ENCODE peak calls at places on chromosome 20, in four cellular contexts. Z is HepG2, G is HCT116, J is K562. F is an unnamed sample.

GRCh38 chr20:51752343-51752951 is 15.7 kb downstream of the ATP9A start:
- DNase-seq in Z (peak), G (no peak), J (no peak), F (peak)

GRCh38 chr20:32678948-32679347 is 5.2 kb upstream of the C20orf203 start:
- DNase-seq in Z (no peak), G (no peak), J (no peak), F (no peak)

GRCh38 chr20:42639140-42639539 is 550.6 kb downstream of the PTPRT start:
- DNase-seq in Z (no peak), G (no peak), J (no peak), F (no peak)

GRCh38 chr20:53389516-53389915 is 204.1 kb downstream of the ZNF217 start:
- DNase-seq in Z (no peak), G (no peak), J (no peak), F (no peak)

GRCh38 chr20:59145926-59146800 is 17.5 kb upstream of the ZNF831 start:
- DNase-seq in Z (no peak), G (no peak), J (no peak), F (no peak)

GRCh38 chr20:58458342-58459057 is 56.7 kb downstream of the APCDD1L start:
- DNase-seq in Z (no peak), G (no peak), J (no peak), F (no peak)

GRCh38 chr20:24995741-24996448 is 3.3 kb upstream of the APMAP start:
- DNase-seq in Z (no peak), G (no peak), J (no peak), F (no peak)

GRCh38 chr20:57437672-57438330 is 46.6 kb downstream of the RBM38 start:
- DNase-seq in Z (no peak), G (no peak), J (no peak), F (no peak)

GRCh38 chr20:23419995-23420901 is 1.0 kb downstream of the NAPB start:
- DNase-seq in Z (peak), G (no peak), J (peak), F (no peak)

GRCh38 chr20:49690899-49691620 is 22.6 kb downstream of the B4GALT5 start:
- DNase-seq in Z (peak), G (peak), J (no peak), F (no peak)

GRCh38 chr20:62518911-62519310 is 43.1 kb upstream of the GATA5 start:
- DNase-seq in Z (no peak), G (no peak), J (no peak), F (no peak)

GRCh38 chr20:62054451-62054953 is 11.2 kb downstream of the TAF4 start:
- DNase-seq in Z (no peak), G (no peak), J (no peak), F (no peak)

GRCh38 chr20:19771031-19771430 is 13.0 kb downstream of the RIN2 start:
- DNase-seq in Z (no peak), G (no peak), J (no peak), F (no peak)

GRCh38 chr20:61558726-61559125 is 306.7 kb downstream of the CDH4 start:
- DNase-seq in Z (no peak), G (no peak), J (no peak), F (no peak)

GRCh38 chr20:56411759-56412472 is at the start of gene CASS4:
- DNase-seq in Z (peak), G (no peak), J (peak), F (no peak)

GRCh38 chr20:61441537-61441936 is 189.5 kb downstream of the CDH4 start:
- DNase-seq in Z (no peak), G (no peak), J (no peak), F (no peak)

GRCh38 chr20:50980851-50981713 is 22.5 kb downstream of the MOCS3 start:
- DNase-seq in Z (peak), G (peak), J (peak), F (no peak)

GRCh38 chr20:31972481-31973386 is 4.8 kb downstream of the XKR7 start:
- DNase-seq in Z (no peak), G (no peak), J (no peak), F (no peak)

GRCh38 chr20:46407671-46407996 is 1.2 kb upstream of the ELMO2 start:
- DNase-seq in Z (no peak), G (no peak), J (no peak), F (no peak)

GRCh38 chr20:57061058-57061900 is 205.2 kb downstream of the BMP7 start:
- DNase-seq in Z (no peak), G (no peak), J (peak), F (no peak)

GRCh38 chr20:18477821-18478220 is 10.6 kb downstream of the POLR3F start:
- DNase-seq in Z (no peak), G (no peak), J (no peak), F (no peak)

GRCh38 chr20:32763202-32763999 is 1.2 kb downstream of the DNMT3B start:
- DNase-seq in Z (no peak), G (no peak), J (peak), F (no peak)

GRCh38 chr20:11403711-11404110 is 514.0 kb upstream of the BTBD3 start:
- DNase-seq in Z (no peak), G (no peak), J (no peak), F (no peak)

GRCh38 chr20:8166730-8167129 is 34.7 kb downstream of the PLCB1 start:
- DNase-seq in Z (no peak), G (no peak), J (no peak), F (no peak)

GRCh38 chr20:50872562-50873288 is 58.5 kb downstream of the ADNP start:
- DNase-seq in Z (no peak), G (no peak), J (no peak), F (no peak)

GRCh38 chr20:34268851-34269668 is 27.8 kb downstream of the ASIP start:
- DNase-seq in Z (no peak), G (no peak), J (no peak), F (no peak)

GRCh38 chr20:10521836-10522235 is 86.7 kb downstream of the SLX4IP start:
- DNase-seq in Z (no peak), G (no peak), J (no peak), F (no peak)

GRCh38 chr20:13286600-13286999 is 65.5 kb downstream of the ISM1 start:
- DNase-seq in Z (no peak), G (no peak), J (no peak), F (no peak)

GRCh38 chr20:39263076-39263475 is 300.9 kb downstream of the DHX35 start:
- DNase-seq in Z (no peak), G (no peak), J (no peak), F (no peak)

GRCh38 chr20:8036771-8037170 is 17.2 kb upstream of the TMX4 start:
- DNase-seq in Z (no peak), G (no peak), J (no peak), F (no peak)

GRCh38 chr20:10522328-10522727 is 87.2 kb downstream of the SLX4IP start:
- DNase-seq in Z (no peak), G (no peak), J (no peak), F (no peak)

GRCh38 chr20:45052698-45053440 is 48.1 kb downstream of the KCNS1 start:
- DNase-seq in Z (no peak), G (no peak), J (no peak), F (no peak)

GRCh38 chr20:57583289-57584257 is 22.7 kb downstream of the PCK1 start:
- DNase-seq in Z (no peak), G (no peak), J (no peak), F (no peak)

GRCh38 chr20:61520761-61521460 is 268.9 kb downstream of the CDH4 start:
- DNase-seq in Z (no peak), G (no peak), J (no peak), F (no peak)

GRCh38 chr20:19730716-19731115 is 27.3 kb upstream of the RIN2 start:
- DNase-seq in Z (no peak), G (no peak), J (no peak), F (no peak)

GRCh38 chr20:33387177-33387576 is 14.1 kb downstream of the CDK5RAP1 start:
- DNase-seq in Z (no peak), G (no peak), J (no peak), F (no peak)

GRCh38 chr20:32064667-32065066 is 12.6 kb downstream of the HCK start:
- DNase-seq in Z (no peak), G (no peak), J (no peak), F (no peak)

GRCh38 chr20:1491281-1491840 is at the start of gene SIRPB2:
- DNase-seq in Z (no peak), G (no peak), J (no peak), F (no peak)
- TF ChIP-seq TCF7L2 in Z (no peak), G (no peak), J (no peak), F (no peak)

DNA sequence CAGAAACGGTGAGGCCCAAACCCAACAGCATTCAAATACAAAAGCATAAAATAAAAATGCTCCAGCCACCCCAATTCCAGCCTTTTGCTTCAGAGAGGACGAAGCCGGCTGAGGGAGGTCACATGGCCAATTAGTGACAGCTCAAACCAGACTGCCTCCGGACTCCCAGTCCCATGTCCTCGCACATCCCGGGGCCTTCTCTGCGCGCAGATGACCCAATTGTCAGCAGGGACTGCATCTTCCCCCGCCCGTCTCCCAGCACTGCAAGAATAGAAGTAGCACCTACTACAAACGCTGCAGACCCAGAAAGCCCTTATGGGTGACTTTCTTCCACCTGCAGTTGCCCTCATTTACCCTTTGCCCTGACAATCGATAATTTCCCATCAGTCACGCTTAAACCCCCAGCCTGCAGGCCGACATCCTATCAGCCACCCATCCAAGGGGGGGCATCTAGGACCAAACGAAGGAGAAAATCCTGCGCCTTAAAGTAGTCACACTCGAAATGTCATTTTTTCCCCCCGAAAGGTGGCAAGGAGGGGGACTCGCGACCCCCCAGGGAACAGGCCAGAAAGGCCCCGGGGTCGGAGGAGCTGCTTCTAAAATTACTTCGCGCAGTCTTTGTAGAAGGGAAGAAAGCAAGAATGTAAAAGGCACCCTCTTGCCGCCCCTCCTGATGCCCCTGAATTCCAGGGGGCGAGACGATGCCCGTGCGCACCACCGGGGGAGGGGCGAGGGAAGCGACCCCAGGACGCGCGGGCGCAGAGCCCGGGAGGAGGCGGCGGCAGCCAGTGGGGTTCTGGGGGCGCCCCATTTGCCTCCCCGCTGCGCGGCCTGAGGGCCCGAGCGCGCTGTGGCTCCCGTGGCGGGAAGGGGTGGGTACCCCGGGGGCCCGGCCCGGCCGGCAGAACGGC is 792 bp downstream of the SLC23A2 start:
- DNase-seq in Z (peak), G (no peak), J (peak), F (no peak)
- TF ChIP-seq REST in Z (no peak), G (no peak), J (no peak), F (no peak)

GRCh38 chr20:64086801-64087200 is 2.6 kb upstream of the LKAAEAR1 start:
- DNase-seq in Z (no peak), G (no peak), J (no peak), F (no peak)
- TF ChIP-seq TCF7L2 in Z (no peak), G (no peak), J (no peak), F (no peak)

GRCh38 chr20:4812216-4812615 is 90.5 kb downstream of the PRND start:
- DNase-seq in Z (no peak), G (no peak), J (no peak), F (no peak)

GRCh38 chr20:4812641-4813075 is 90.9 kb downstream of the PRND start:
- DNase-seq in Z (no peak), G (no peak), J (no peak), F (no peak)

GRCh38 chr20:4814696-4815252 is 93.1 kb downstream of the PRND start:
- DNase-seq in Z (no peak), G (no peak), J (no peak), F (no peak)

GRCh38 chr20:4813839-4814695 is 92.4 kb downstream of the PRND start:
- DNase-seq in Z (no peak), G (no peak), J (no peak), F (no peak)

GRCh38 chr20:4813076-4813838 is 91.5 kb downstream of the PRND start:
- DNase-seq in Z (no peak), G (no peak), J (no peak), F (no peak)
- TF ChIP-seq REST in Z (no peak), G (no peak), J (no peak), F (no peak)

GRCh38 chr20:5674176-5674660 is 76.0 kb upstream of the SHLD1 start:
- DNase-seq in Z (peak), G (peak), J (no peak), F (no peak)
- TF ChIP-seq TCF7L2 in Z (no peak), G (no peak), J (no peak), F (no peak)

GRCh38 chr20:3797592-3798404 is 1.7 kb downstream of the CDC25B start:
- DNase-seq in Z (peak), G (no peak), J (peak), F (no peak)

GRCh38 chr20:3796477-3797225 is 541 bp downstream of the CDC25B start:
- DNase-seq in Z (no peak), G (no peak), J (no peak), F (no peak)

GRCh38 chr20:3797226-3797545 is 1.1 kb downstream of the CDC25B start:
- DNase-seq in Z (no peak), G (no peak), J (no peak), F (no peak)

GRCh38 chr20:3794701-3795420 is 1.2 kb upstream of the CDC25B start:
- DNase-seq in Z (no peak), G (no peak), J (no peak), F (no peak)

GRCh38 chr20:3795511-3796468 is at the start of gene CDC25B:
- DNase-seq in Z (peak), G (peak), J (peak), F (peak)
- TF ChIP-seq REST in Z (no peak), G (no peak), J (no peak), F (no peak)

DNA sequence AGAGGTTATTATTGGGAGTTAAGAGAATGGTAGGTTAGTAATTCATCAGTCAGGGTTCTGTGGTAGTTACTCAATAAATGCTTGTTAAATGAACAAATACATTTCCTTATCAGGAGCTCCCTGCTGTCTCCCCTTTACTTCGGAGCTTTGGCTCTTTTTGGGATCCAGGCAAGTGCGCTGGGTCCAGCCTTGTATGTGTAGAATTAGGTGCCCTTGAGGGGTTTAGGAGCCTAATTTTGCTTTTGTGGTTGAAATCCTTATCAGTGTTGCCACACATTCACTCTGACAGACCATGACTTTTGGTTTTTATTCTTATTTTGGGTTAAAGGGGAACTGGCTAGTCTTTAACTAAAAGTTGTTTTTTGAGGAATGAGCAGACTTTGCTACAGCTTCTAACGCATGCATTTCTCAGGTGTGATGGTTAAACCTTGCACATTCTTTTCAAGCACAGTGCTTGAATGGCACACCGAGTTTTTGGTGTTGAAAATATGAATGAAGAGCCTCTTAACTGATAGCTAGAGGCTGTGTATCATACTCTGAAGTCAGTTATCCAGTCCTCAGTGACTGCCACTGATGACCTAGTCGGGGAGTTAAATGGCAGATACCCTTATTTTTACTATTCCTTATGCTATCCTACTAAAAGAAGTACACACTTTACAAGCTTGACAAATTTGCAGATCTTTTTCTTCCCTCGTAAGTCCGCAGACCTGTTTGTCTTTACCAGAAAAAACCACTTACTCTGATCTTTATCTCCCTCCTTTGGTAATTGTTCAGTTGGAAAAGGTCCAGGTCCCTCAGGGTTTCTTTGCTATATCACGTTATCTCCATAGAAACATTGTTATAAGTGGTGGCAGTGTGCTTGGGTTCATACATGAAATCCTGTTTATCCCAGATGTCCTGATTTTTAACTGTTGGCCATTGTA is 50.7 kb upstream of the PLCG1 start:
- DNase-seq in Z (no peak), G (no peak), J (peak), F (no peak)
- TF ChIP-seq TCF7L2 in Z (no peak), G (no peak), J (no peak), F (no peak)

GRCh38 chr20:47784599-47785320 is 521 bp downstream of the SULF2 start:
- DNase-seq in Z (peak), G (no peak), J (no peak), F (no peak)
- TF ChIP-seq REST in Z (no peak), G (no peak), J (no peak), F (no peak)